ENCODE peak calls at places on chromosomes 4 and X, in four cellular contexts. E, H, P and W are unnamed samples.

GRCh38 chr4:143251781-143252180 is 67.1 kb downstream of the USP38 start:
- DNase-seq in E (no peak), H (no peak), P (no peak), W (no peak)

GRCh38 chrX:145817299-145817665 is 347 bp upstream of the SLITRK2 start:
- DNase-seq in E (no peak), H (no peak), P (no peak), W (no peak)

GRCh38 chr4:164937576-164938270 is 39.7 kb downstream of the TRIM61 start:
- DNase-seq in E (peak; percentile 23), H (no peak), P (no peak), W (no peak)

GRCh38 chr4:60884545-60884944 is 315.6 kb upstream of the ADGRL3 start:
- DNase-seq in E (no peak), H (no peak), P (no peak), W (no peak)

GRCh38 chr4:107153228-107153627 is 117.1 kb upstream of the DKK2 start:
- DNase-seq in E (no peak), H (no peak), P (no peak), W (no peak)

GRCh38 chr4:123304151-123305021 is 92.2 kb upstream of the SPRY1 start:
- DNase-seq in E (peak; percentile 86), H (no peak), P (peak; percentile 21), W (no peak)

GRCh38 chrX:136030357-136031225 is 45.4 kb downstream of the SLC9A6 start:
- DNase-seq in E (no peak), H (no peak), P (peak; percentile 67), W (no peak)

GRCh38 chrX:16750136-16750535 is 30.7 kb downstream of the SYAP1 start:
- DNase-seq in E (no peak), H (no peak), P (no peak), W (no peak)

GRCh38 chr4:2923678-2924173 is 39.5 kb downstream of the NOP14 start:
- DNase-seq in E (no peak), H (no peak), P (no peak), W (no peak)

GRCh38 chr4:141046255-141046654 is 87.0 kb downstream of the RNF150 start:
- DNase-seq in E (no peak), H (no peak), P (no peak), W (no peak)

GRCh38 chr4:98802673-98803286 is 126.2 kb downstream of the EIF4E start:
- DNase-seq in E (no peak), H (no peak), P (no peak), W (no peak)

GRCh38 chr4:3502941-3503936 is 29.0 kb downstream of the LRPAP1 start:
- DNase-seq in E (no peak), H (no peak), P (no peak), W (no peak)

GRCh38 chr4:80024335-80024734 is 48.7 kb downstream of the ANTXR2 start:
- DNase-seq in E (no peak), H (no peak), P (no peak), W (no peak)

GRCh38 chr4:80029364-80029763 is 43.7 kb downstream of the ANTXR2 start:
- DNase-seq in E (no peak), H (no peak), P (no peak), W (no peak)

GRCh38 chr4:80027611-80028010 is 45.4 kb downstream of the ANTXR2 start:
- DNase-seq in E (no peak), H (no peak), P (no peak), W (no peak)

DNA sequence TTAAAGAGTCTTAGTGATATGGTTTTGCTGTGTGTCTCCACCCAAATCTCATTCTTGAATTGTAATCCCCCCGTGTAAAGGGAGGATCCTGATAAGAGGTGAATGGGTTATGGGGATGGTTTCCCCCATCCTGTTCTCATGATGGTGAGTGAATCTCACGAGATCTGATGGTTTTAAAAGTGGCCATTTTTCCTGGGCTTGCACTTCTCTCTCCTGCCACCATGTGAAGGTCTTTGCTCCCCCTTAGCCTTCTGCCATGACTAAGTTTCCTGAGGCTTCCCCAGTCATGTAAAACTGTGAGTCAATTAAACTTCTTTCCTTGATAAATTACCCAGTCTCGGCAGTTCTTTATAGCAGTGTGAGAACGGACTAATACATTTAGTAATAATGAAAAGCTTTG is 46.9 kb downstream of the ANTXR2 start:
- DNase-seq in E (no peak), H (no peak), P (no peak), W (no peak)
- TF ChIP-seq CTCF in E (no peak), H (no peak), P (no peak), W (no peak)

DNA sequence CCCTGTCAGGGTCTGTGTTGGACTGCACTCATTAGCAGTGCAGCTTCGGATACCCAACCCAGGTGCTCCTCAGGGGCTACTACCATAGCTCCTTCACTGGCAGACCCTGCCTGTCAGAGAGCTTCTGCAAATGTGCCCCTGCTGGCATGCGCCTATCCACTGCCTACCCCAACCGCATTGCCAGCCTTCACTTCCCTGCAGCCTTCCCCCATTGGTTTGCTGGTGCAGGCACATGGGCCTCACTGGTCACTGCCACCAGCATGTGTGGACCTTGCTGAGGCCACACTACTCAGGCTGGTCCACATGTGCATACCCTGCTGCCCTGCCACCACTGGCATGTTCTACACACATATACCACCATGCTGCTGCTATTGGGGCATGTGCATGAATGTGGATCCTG is 72.5 kb upstream of the MAGEH1 start:
- DNase-seq in E (no peak), H (no peak), P (no peak), W (no peak)
- H3K9me3 ChIP-seq in E (no peaks in the 10 kb centered on the region), H (no peaks in the 10 kb centered on the region), P (no peaks in the 10 kb centered on the region), W (no peaks in the 10 kb centered on the region)

GRCh38 chr4:118981839-118982381 is 93.3 kb downstream of the SYNPO2 start:
- DNase-seq in E (peak; percentile 70), H (no peak), P (no peak), W (peak; percentile 61)
- H3K4me1 ChIP-seq in E (no peaks in the 10 kb centered on the region), H (no peaks in the 10 kb centered on the region), P (peaks cover 89% of the 10 kb centered on the region), W (no peaks in the 10 kb centered on the region)

DNA sequence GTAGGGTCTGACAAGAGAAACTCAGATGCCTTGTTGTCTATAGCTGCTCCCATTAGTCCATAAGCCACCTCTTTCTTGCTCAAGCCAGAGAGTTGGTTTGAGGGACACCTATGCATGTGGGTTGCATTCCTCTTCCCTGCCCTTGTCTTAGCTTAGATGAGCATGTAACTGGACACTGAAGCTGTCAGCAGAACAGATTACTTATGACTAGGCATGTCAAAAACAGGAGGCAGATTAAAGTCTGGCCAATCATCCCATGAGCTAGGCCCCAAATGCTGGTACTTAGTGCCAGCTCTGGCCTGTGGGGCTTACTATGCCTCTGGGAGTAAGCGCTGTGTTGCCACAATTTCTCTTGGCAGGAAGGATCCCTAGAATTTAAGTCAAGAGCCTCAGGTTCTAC is 215.2 kb downstream of the AR start:
- DNase-seq in E (no peak), H (no peak), P (no peak), W (no peak)
- TF ChIP-seq CTCF in E (no peak), H (no peak), P (no peak), W (no peak)

GRCh38 chr4:175986-176385 is 51.7 kb downstream of the ZNF718 start:
- DNase-seq in E (no peak), H (no peak), P (no peak), W (no peak)

GRCh38 chr4:176995-177394 is 52.7 kb downstream of the ZNF718 start:
- DNase-seq in E (no peak), H (no peak), P (no peak), W (no peak)

DNA sequence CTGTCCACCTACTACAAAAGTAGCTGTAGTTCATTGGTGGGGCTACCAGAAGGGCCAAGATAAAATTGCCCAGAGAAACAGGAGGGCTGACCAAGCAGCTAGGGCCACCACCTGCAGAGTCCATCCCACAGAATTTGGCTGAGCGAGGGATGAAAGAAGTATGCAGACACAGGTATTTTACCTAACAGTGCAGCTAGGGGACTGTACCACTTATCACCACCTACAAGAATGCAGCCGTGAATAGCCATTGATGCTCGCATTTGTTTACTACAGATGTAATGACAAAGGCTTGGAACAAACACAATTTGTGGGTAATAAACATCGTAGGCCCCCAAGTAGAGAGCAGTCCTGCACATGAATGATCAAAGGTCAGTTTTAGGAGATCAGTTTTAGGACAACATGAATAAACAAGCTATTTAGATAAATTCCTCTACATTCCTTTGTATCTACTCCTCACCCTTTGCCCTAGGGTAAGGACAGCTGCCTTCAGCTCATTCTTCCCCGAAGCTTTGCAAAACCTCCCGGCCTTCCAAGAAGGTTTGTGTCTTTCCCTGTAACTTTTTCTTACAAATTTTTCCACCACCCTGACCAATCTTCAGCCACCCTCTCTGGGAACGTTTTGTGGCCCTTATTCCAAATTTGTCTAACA is 49.5 kb downstream of the ZNF718 start:
- DNase-seq in E (no peak), H (no peak), P (no peak), W (no peak)
- H3K9me3 ChIP-seq in E (peaks cover 3% of the 10 kb centered on the region), H (peaks cover 83% of the 10 kb centered on the region), P (peaks cover 99% of the 10 kb centered on the region), W (peaks cover 100% of the 10 kb centered on the region)

DNA sequence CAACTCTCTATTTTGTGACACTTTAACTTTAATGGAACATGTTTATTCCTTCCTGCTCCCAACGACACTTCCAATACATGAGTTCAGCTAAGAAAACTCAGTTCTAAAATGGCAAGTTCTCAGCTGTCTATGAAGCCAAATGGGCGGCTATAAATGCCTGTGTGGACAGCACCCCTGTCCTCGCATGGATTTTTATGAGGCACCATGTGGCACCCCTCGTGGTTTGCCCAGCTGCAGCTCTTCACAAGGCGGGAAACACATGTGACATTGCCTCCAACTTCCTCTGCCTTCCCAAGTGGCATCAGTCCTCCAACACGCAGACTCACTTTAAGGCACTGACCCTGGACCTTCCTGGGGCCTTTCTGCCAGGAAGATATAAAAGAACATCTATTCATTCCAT is 48.0 kb downstream of the SH3RF1 start:
- DNase-seq in E (no peak), H (no peak), P (no peak), W (no peak)
- H3K4me1 ChIP-seq in E (no peaks in the 10 kb centered on the region), H (peaks cover 8% of the 10 kb centered on the region), P (peaks cover 38% of the 10 kb centered on the region), W (peaks cover 27% of the 10 kb centered on the region)

GRCh38 chr4:24730256-24731001 is 64.9 kb upstream of the SOD3 start:
- DNase-seq in E (no peak), H (no peak), P (peak; percentile 59), W (peak; percentile 62)

GRCh38 chr4:24731448-24731847 is 63.9 kb upstream of the SOD3 start:
- DNase-seq in E (no peak), H (no peak), P (no peak), W (no peak)

GRCh38 chr4:24734511-24734910 is 60.9 kb upstream of the SOD3 start:
- DNase-seq in E (no peak), H (no peak), P (no peak), W (no peak)

GRCh38 chr4:24741915-24742314 is 53.5 kb upstream of the SOD3 start:
- DNase-seq in E (no peak), H (no peak), P (no peak), W (no peak)

DNA sequence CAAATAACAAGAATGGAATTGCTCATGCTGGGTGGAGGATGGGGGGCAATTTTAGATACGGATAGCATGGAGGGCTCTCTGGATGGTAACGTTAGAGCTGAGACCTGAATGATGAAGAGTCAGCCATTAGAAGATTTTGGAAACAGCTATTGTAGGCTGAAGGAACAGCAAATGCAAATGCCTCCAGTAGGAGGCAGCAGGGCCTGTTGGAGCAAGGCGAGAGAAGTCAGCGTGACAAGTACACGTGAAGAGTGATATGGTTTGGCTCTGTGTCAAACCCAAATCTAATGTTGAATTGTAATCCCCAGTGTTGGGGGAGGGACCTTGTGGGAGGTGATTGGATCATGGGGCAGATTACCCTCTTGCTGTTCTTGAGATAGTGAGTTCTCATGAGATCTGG is 59.3 kb upstream of the SOD3 start:
- DNase-seq in E (no peak), H (no peak), P (no peak), W (no peak)
- TF ChIP-seq CTCF in E (no peak), H (no peak), P (peak; percentile 41), W (peak; percentile 19)

DNA sequence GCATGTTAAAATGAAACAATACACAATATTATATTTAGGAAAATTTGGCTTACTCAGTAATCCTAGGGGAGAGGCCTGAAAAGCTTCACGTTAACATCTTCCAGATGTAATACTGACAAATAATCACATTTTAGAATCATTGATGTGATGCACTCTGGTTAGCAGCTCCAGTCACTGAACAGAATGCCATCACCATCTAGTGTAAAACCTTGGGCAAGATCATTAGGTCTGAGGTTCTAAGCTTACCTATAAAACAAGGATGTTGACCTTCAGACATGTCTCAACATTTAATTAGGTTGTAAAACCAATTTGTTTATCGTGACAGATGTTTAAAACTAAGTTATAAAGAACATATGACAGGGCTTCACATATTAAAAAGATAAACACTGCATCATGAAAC is 1704.8 kb downstream of the STIM2 start:
- DNase-seq in E (no peak), H (no peak), P (no peak), W (no peak)
- H3K9me3 ChIP-seq in E (no peaks in the 10 kb centered on the region), H (peaks cover 3% of the 10 kb centered on the region), P (no peaks in the 10 kb centered on the region), W (no peaks in the 10 kb centered on the region)